ENCODE peak calls at places on chromosomes 4 and X, in five cellular contexts. F, I, V, U and S are unnamed samples.

GRCh38 chr4:78517050-78517652 is 34.4 kb upstream of the ANXA3 start:
- DNase-seq in U (peak; percentile 66), F (no peak), V (no peak), I (no peak), S (no peak)

GRCh38 chr4:8681391-8681790 is 88.8 kb downstream of the CPZ start:
- DNase-seq in V (no peak), I (no peak), F (peak; percentile 54), U (no peak), S (no peak)

GRCh38 chr4:14428125-14428524 is 574.2 kb upstream of the CPEB2 start:
- DNase-seq in U (peak; percentile 26), V (no peak), I (no peak), F (no peak), S (no peak)

GRCh38 chrX:43176686-43177085 is 398.7 kb upstream of the PPP1R2C start:
- DNase-seq in U (peak; percentile 0), F (no peak), I (no peak), V (no peak), S (no peak)

GRCh38 chr4:3671571-3672464 is 94.4 kb upstream of the ADRA2C start:
- DNase-seq in U (no peak), I (no peak), V (no peak), F (peak; percentile 43), S (no peak)

GRCh38 chr4:177315767-177316490 is 6.3 kb downstream of the NEIL3 start:
- DNase-seq in I (no peak), U (peak; percentile 43), V (no peak), F (no peak), S (no peak)

GRCh38 chr4:170025523-170026252 is 507 bp downstream of the MFAP3L start:
- DNase-seq in V (peak; percentile 22), U (peak; percentile 10), I (peak; percentile 24), F (no peak), S (no peak)

GRCh38 chr4:7487464-7487863 is 52.7 kb upstream of the PSAPL1 start:
- DNase-seq in F (no peak), V (no peak), U (no peak), I (no peak), S (no peak)

GRCh38 chr4:54400802-54401201 is 171.7 kb downstream of the PDGFRA start:
- DNase-seq in I (no peak), V (peak; percentile 8), U (peak; percentile 75), F (no peak), S (no peak)

GRCh38 chr4:105329081-105329480 is 144.8 kb downstream of the PPA2 start:
- DNase-seq in F (no peak), U (no peak), V (no peak), I (no peak), S (no peak)

GRCh38 chr4:24104173-24104572 is 214.3 kb upstream of the PPARGC1A start:
- DNase-seq in V (no peak), F (no peak), I (no peak), U (peak; percentile 16), S (no peak)

GRCh38 chrX:66601522-66601921 is 37.4 kb downstream of the EDA2R start:
- DNase-seq in F (no peak), U (no peak), V (no peak), I (no peak), S (no peak)

GRCh38 chrX:31580726-31581125 is 508.9 kb upstream of the FTHL17 start:
- DNase-seq in U (peak; percentile 25), I (no peak), V (no peak), F (no peak), S (no peak)

GRCh38 chr4:113835005-113835404 is 73.5 kb upstream of the CAMK2D start:
- DNase-seq in V (peak; percentile 7), I (no peak), U (peak; percentile 56), F (no peak), S (no peak)

GRCh38 chr4:24805036-24805435 is 9.7 kb downstream of the SOD3 start:
- DNase-seq in V (no peak), F (no peak), U (no peak), I (no peak), S (no peak)

GRCh38 chrX:136781180-136781797 is 557 bp upstream of the ARHGEF6 start:
- DNase-seq in F (no peak), V (no peak), I (no peak), U (peak; percentile 6), S (no peak)

GRCh38 chrX:136204571-136204970 is 46.6 kb downstream of the MAP7D3 start:
- DNase-seq in F (no peak), U (peak; percentile 76), I (no peak), V (peak; percentile 11), S (no peak)

GRCh38 chr4:60531790-60532189 is 668.3 kb upstream of the ADGRL3 start:
- DNase-seq in I (no peak), V (no peak), U (no peak), F (no peak), S (no peak)

GRCh38 chr4:33975996-33976395 is 2268.3 kb downstream of the ARAP2 start:
- DNase-seq in I (no peak), F (no peak), U (no peak), V (no peak), S (no peak)

GRCh38 chr4:10212400-10212799 is 95.8 kb upstream of the WDR1 start:
- DNase-seq in F (no peak), I (no peak), U (no peak), V (no peak), S (no peak)

GRCh38 chr4:124431663-124432192 is 280.8 kb downstream of the ANKRD50 start:
- DNase-seq in U (no peak), I (no peak), V (no peak), F (no peak), S (no peak)

GRCh38 chr4:124428648-124429047 is 283.9 kb downstream of the ANKRD50 start:
- DNase-seq in I (no peak), F (no peak), V (no peak), U (no peak), S (no peak)

GRCh38 chr4:124432500-124432899 is 280.0 kb downstream of the ANKRD50 start:
- DNase-seq in I (no peak), V (no peak), F (no peak), U (peak; percentile 50), S (no peak)

GRCh38 chr4:124427095-124427767 is 285.3 kb downstream of the ANKRD50 start:
- DNase-seq in I (no peak), V (peak; percentile 12), U (no peak), F (no peak), S (no peak)

DNA sequence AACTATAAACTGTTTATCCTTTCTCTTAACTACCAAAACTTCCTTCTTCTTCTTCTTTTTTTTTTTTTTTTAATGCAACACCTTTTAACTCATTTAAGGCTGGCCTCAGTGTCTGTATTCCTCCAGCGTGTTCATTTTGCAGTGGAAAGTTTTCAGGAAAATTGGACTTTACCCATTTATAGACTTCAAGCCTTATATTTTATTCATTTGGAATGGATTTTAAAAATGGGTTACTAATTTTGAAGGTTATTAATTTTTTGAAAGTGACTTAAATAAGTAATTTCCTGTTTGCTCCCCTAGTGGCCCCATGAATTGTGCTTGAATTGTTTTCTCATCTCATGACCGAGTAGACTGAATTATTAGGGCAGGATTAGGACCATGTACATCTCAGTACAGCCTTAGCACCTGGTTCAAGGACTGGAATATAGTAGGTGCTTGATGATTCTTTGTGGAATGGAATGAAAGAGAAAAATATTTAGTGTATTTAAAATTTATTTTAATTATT is 282.7 kb downstream of the ANKRD50 start:
- DNase-seq in I (no peak), F (no peak), V (no peak), U (no peak), S (no peak)
- TF ChIP-seq CTCF in I (no peak), F (no peak), V (no peak), U (no peak), S (no peak)

GRCh38 chrX:150365953-150366911 is 3.1 kb downstream of the MAMLD1 start:
- DNase-seq in F (peak; percentile 70), I (peak; percentile 16), V (peak; percentile 46), U (peak; percentile 51), S (no peak)
- TF ChIP-seq CTCF in F (no peak), I (no peak), V (no peak), U (peak; percentile 33), S (no peak)

GRCh38 chrX:103211012-103211715 is 3.7 kb upstream of the BEX4 start:
- DNase-seq in I (peak; percentile 70), U (peak; percentile 58), F (no peak), V (peak; percentile 45), S (peak; percentile 25)
- TF ChIP-seq CTCF in I (peak; percentile 48), U (peak; percentile 46), F (peak; percentile 38), V (no peak), S (peak; percentile 31)

DNA sequence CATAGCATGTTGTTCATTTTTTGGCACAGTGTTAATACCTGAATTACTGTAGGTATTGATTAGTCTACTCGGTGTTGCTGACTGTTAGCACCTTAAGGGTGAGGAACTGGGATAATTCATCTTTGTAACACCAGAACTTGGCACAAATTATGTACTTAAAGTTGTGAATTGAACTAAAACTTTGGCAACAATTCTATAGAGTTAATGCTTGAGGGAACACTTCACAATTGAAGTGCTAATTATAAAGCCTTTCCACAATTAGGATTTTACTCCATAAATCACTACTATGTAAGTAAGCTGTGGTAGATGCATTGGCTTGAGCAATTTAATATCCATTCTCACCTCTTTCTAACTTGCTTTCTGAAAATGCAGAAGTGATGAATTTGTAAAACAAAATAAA is 686.7 kb downstream of the PDHA2 start:
- DNase-seq in F (no peak), U (no peak), I (no peak), V (no peak), S (no peak)
- TF ChIP-seq CTCF in F (no peak), U (no peak), I (no peak), V (no peak), S (no peak)

DNA sequence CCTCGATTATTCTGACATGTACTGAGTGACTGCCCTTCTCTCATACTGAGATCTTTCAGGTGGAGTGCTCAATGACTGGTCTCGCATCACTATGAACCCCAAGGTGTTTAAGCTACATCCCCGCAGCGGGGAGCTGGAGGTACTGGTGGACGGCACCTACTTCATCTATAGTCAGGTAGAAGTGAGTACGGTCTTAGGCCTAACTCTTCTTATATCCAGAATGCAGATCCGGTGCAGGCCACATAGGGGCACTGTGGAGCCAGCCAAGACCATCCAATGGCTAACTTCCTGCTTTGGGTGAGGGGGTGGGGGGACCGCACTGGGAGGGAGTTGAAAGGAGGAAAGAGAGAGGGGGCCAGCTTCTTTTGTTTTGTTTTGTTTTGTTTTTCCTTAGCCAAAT is 16.4 kb downstream of the AWAT2 start:
- DNase-seq in V (peak; percentile 48), U (peak; percentile 40), F (peak; percentile 59), I (peak; percentile 65), S (peak; percentile 42)
- TF ChIP-seq CTCF in V (peak; percentile 34), U (peak; percentile 73), F (peak; percentile 44), I (peak; percentile 61), S (peak; percentile 66)

DNA sequence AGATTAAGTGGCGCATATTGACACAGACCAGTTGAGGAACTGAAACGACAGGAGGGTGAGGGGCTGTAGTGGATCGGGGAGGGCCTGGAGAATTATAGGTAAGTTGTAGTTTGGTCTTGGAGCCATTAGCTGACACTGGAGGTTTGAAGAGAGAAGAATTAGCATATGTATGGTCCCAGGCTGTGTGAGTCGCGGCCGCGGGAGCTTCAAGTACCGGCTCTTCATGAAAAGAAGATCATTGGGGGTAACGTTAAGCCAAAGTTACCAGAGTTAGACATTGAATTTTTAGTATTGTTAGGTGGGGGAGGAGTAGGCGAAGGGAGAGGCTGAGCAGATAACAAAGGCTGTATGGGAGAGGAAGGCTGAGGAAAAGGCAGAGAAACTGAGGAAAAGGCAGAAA is 56.5 kb downstream of the ZNF674 start:
- DNase-seq in U (no peak), I (no peak), V (no peak), F (no peak), S (no peak)
- TF ChIP-seq CTCF in U (no peak), I (no peak), V (no peak), F (no peak), S (no peak)

GRCh38 chr4:67918428-67918827 is 34.6 kb upstream of the TMPRSS11D start:
- DNase-seq in U (no peak), F (no peak), V (no peak), I (no peak), S (no peak)
- TF ChIP-seq CTCF in U (peak; percentile 37), F (no peak), V (no peak), I (no peak), S (no peak)